ENCODE peak calls at places on chromosome 3, in six cellular contexts. One of them, this sample, is unnamed.

GRCh38 chr3:33433843-33434242 is 6.4 kb downstream of the UBP1 start:
- DNase-seq in HS-27A: no peak
- DNase-seq in activated naive CD4-positive, alpha-beta T cell: no peak
- DNase-seq in upper lobe of right lung: no peak
- DNase-seq in germinal center: no peak
- DNase-seq in stimulated activated CD8-positive, alpha-beta memory T cell treated with anti-CD3 and anti-CD28 coated beads, Interleukin-4, amount 100 ng/mL, for 4 hours: no peak
- DNase-seq in this sample: no peak

GRCh38 chr3:30511524-30512278 is 94.7 kb upstream of the TGFBR2 start:
- DNase-seq in HS-27A: peak
- DNase-seq in upper lobe of right lung: no peak
- DNase-seq in stimulated activated CD8-positive, alpha-beta memory T cell treated with anti-CD3 and anti-CD28 coated beads, Interleukin-4, amount 100 ng/mL, for 4 hours: no peak
- DNase-seq in activated naive CD4-positive, alpha-beta T cell: no peak
- DNase-seq in germinal center: no peak
- DNase-seq in this sample: no peak

GRCh38 chr3:127459891-127460290 is 130.6 kb downstream of the TPRA1 start:
- DNase-seq in stimulated activated CD8-positive, alpha-beta memory T cell treated with anti-CD3 and anti-CD28 coated beads, Interleukin-4, amount 100 ng/mL, for 4 hours: no peak
- DNase-seq in HS-27A: no peak
- DNase-seq in germinal center: no peak
- DNase-seq in activated naive CD4-positive, alpha-beta T cell: no peak
- DNase-seq in upper lobe of right lung: no peak
- DNase-seq in this sample: no peak

GRCh38 chr3:99952306-99952705 is 134.6 kb downstream of the CMSS1 start:
- DNase-seq in stimulated activated CD8-positive, alpha-beta memory T cell treated with anti-CD3 and anti-CD28 coated beads, Interleukin-4, amount 100 ng/mL, for 4 hours: no peak
- DNase-seq in upper lobe of right lung: no peak
- DNase-seq in activated naive CD4-positive, alpha-beta T cell: no peak
- DNase-seq in HS-27A: peak
- DNase-seq in germinal center: no peak
- DNase-seq in this sample: no peak

GRCh38 chr3:12175844-12176453 is 17.2 kb upstream of the TIMP4 start:
- DNase-seq in activated naive CD4-positive, alpha-beta T cell: no peak
- DNase-seq in HS-27A: no peak
- DNase-seq in stimulated activated CD8-positive, alpha-beta memory T cell treated with anti-CD3 and anti-CD28 coated beads, Interleukin-4, amount 100 ng/mL, for 4 hours: no peak
- DNase-seq in upper lobe of right lung: peak
- DNase-seq in germinal center: peak
- DNase-seq in this sample: peak

GRCh38 chr3:48372377-48372770 is 355 bp downstream of the FBXW12 start:
- DNase-seq in germinal center: no peak
- DNase-seq in HS-27A: no peak
- DNase-seq in stimulated activated CD8-positive, alpha-beta memory T cell treated with anti-CD3 and anti-CD28 coated beads, Interleukin-4, amount 100 ng/mL, for 4 hours: no peak
- DNase-seq in activated naive CD4-positive, alpha-beta T cell: no peak
- DNase-seq in upper lobe of right lung: no peak
- DNase-seq in this sample: no peak

GRCh38 chr3:52061116-52061910 is 4.9 kb upstream of the DUSP7 start:
- DNase-seq in upper lobe of right lung: no peak
- DNase-seq in germinal center: no peak
- DNase-seq in HS-27A: no peak
- DNase-seq in activated naive CD4-positive, alpha-beta T cell: no peak
- DNase-seq in stimulated activated CD8-positive, alpha-beta memory T cell treated with anti-CD3 and anti-CD28 coated beads, Interleukin-4, amount 100 ng/mL, for 4 hours: no peak
- DNase-seq in this sample: no peak

GRCh38 chr3:77204788-77205187 is 164.9 kb downstream of the ROBO2 start:
- DNase-seq in stimulated activated CD8-positive, alpha-beta memory T cell treated with anti-CD3 and anti-CD28 coated beads, Interleukin-4, amount 100 ng/mL, for 4 hours: no peak
- DNase-seq in germinal center: no peak
- DNase-seq in activated naive CD4-positive, alpha-beta T cell: no peak
- DNase-seq in HS-27A: no peak
- DNase-seq in upper lobe of right lung: no peak
- DNase-seq in this sample: no peak

GRCh38 chr3:15319575-15319974 is 12.8 kb downstream of the SH3BP5 start:
- DNase-seq in germinal center: no peak
- DNase-seq in HS-27A: no peak
- DNase-seq in stimulated activated CD8-positive, alpha-beta memory T cell treated with anti-CD3 and anti-CD28 coated beads, Interleukin-4, amount 100 ng/mL, for 4 hours: no peak
- DNase-seq in upper lobe of right lung: no peak
- DNase-seq in activated naive CD4-positive, alpha-beta T cell: no peak
- DNase-seq in this sample: peak

This sample was measured in sciatic nerve.